ENCODE peak calls at places on chromosome 2, in six cellular contexts. One of them, this sample, is unnamed.

GRCh38 chr2:173972636-173973035 is 7.5 kb upstream of the SP3 start:
- DNase-seq in HepG2: no peak
- DNase-seq in endothelial cell of umbilical vein: no peak
- DNase-seq in WTC11: no peak
- DNase-seq in H1: no peak
- DNase-seq in K562: no peak
- DNase-seq in this sample: peak; percentile 25

GRCh38 chr2:170744248-170745002 is 25.8 kb upstream of the ERICH2 start:
- DNase-seq in HepG2: peak; percentile 81
- DNase-seq in endothelial cell of umbilical vein: no peak
- DNase-seq in WTC11: no peak
- DNase-seq in H1: no peak
- DNase-seq in K562: no peak
- DNase-seq in this sample: peak; percentile 27

GRCh38 chr2:7567646-7568045 is 650.4 kb downstream of the RNF144A start:
- DNase-seq in HepG2: no peak
- DNase-seq in endothelial cell of umbilical vein: no peak
- DNase-seq in WTC11: no peak
- DNase-seq in H1: no peak
- DNase-seq in K562: no peak
- DNase-seq in this sample: no peak

GRCh38 chr2:18299423-18300212 is 260.8 kb downstream of the RDH14 start:
- DNase-seq in HepG2: peak; percentile 71
- DNase-seq in endothelial cell of umbilical vein: peak; percentile 94
- DNase-seq in WTC11: no peak
- DNase-seq in H1: peak; percentile 19
- DNase-seq in K562: no peak
- DNase-seq in this sample: peak; percentile 10

GRCh38 chr2:227602358-227602757 is 3.7 kb downstream of the SCYGR2 start:
- DNase-seq in HepG2: no peak
- DNase-seq in endothelial cell of umbilical vein: no peak
- DNase-seq in WTC11: no peak
- DNase-seq in H1: no peak
- DNase-seq in K562: no peak
- DNase-seq in this sample: no peak

GRCh38 chr2:100321881-100322820 is at the start of gene LONRF2:
- DNase-seq in HepG2: no peak
- DNase-seq in endothelial cell of umbilical vein: no peak
- DNase-seq in WTC11: peak; percentile 43
- DNase-seq in H1: no peak
- DNase-seq in K562: peak; percentile 72
- DNase-seq in this sample: peak; percentile 60

GRCh38 chr2:219286436-219287115 is 7.4 kb downstream of the DNAJB2 start:
- DNase-seq in HepG2: no peak
- DNase-seq in endothelial cell of umbilical vein: no peak
- DNase-seq in WTC11: no peak
- DNase-seq in H1: no peak
- DNase-seq in K562: no peak
- DNase-seq in this sample: no peak

GRCh38 chr2:39403311-39403710 is 33.8 kb downstream of the MAP4K3 start:
- DNase-seq in HepG2: no peak
- DNase-seq in endothelial cell of umbilical vein: no peak
- DNase-seq in WTC11: no peak
- DNase-seq in H1: no peak
- DNase-seq in K562: no peak
- DNase-seq in this sample: no peak

GRCh38 chr2:156687715-156688114 is 251.5 kb downstream of the GPD2 start:
- DNase-seq in HepG2: no peak
- DNase-seq in endothelial cell of umbilical vein: no peak
- DNase-seq in WTC11: no peak
- DNase-seq in H1: no peak
- DNase-seq in K562: no peak
- DNase-seq in this sample: peak; percentile 3

GRCh38 chr2:33373986-33374385 is 102.5 kb upstream of the RASGRP3 start:
- DNase-seq in HepG2: no peak
- DNase-seq in endothelial cell of umbilical vein: no peak
- DNase-seq in WTC11: no peak
- DNase-seq in H1: no peak
- DNase-seq in K562: no peak
- DNase-seq in this sample: no peak

GRCh38 chr2:200763422-200763821 is 48.3 kb upstream of the BZW1 start:
- DNase-seq in HepG2: no peak
- DNase-seq in endothelial cell of umbilical vein: peak; percentile 72
- DNase-seq in WTC11: no peak
- DNase-seq in H1: no peak
- DNase-seq in K562: no peak
- DNase-seq in this sample: no peak

GRCh38 chr2:200758341-200758740 is 53.4 kb upstream of the BZW1 start:
- DNase-seq in HepG2: peak; percentile 80
- DNase-seq in endothelial cell of umbilical vein: no peak
- DNase-seq in WTC11: no peak
- DNase-seq in H1: no peak
- DNase-seq in K562: no peak
- DNase-seq in this sample: no peak

GRCh38 chr2:200762127-200762526 is 49.6 kb upstream of the BZW1 start:
- DNase-seq in HepG2: no peak
- DNase-seq in endothelial cell of umbilical vein: no peak
- DNase-seq in WTC11: no peak
- DNase-seq in H1: no peak
- DNase-seq in K562: no peak
- DNase-seq in this sample: no peak

GRCh38 chr2:200757414-200757813 is 54.3 kb upstream of the BZW1 start:
- DNase-seq in HepG2: no peak
- DNase-seq in endothelial cell of umbilical vein: no peak
- DNase-seq in WTC11: no peak
- DNase-seq in H1: no peak
- DNase-seq in K562: no peak
- DNase-seq in this sample: no peak

DNA sequence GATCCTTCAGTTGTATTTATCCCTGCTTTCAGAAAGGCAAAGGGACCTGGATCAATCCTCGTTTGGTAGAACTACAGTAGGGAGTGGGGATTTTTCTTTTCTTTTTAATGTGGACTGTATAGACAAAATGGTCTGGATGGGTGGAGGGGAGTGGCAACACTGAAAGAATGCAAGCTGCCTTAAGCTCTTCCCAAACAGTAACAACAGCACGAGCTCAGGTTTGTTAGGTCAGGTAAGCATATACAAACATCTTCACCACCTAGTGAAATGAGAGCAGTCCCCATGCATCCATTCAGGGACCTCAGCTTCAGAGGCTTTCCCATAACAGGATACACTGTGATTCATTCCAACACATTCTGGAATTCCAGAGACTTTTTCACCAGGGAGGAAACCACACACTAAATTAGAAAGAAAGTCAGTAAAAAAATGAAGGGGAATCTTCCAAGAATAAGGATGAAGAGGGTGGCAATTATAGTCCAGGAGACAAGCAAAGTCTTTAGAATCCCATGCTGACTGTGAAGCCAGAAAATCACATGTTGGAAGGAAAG is 50.5 kb upstream of the BZW1 start:
- DNase-seq in HepG2: no peak
- DNase-seq in endothelial cell of umbilical vein: peak; percentile 71
- DNase-seq in WTC11: no peak
- DNase-seq in H1: no peak
- DNase-seq in K562: no peak
- DNase-seq in this sample: no peak
- TF ChIP-seq JUN in HepG2: no peak
- TF ChIP-seq JUN in endothelial cell of umbilical vein: peak; percentile 24
- TF ChIP-seq JUN in WTC11: no peak
- TF ChIP-seq JUN in H1: no peak
- TF ChIP-seq JUN in K562: no peak
- TF ChIP-seq JUN in this sample: no peak

GRCh38 chr2:37456479-37456878 is 112.0 kb downstream of the QPCT start:
- DNase-seq in HepG2: no peak
- DNase-seq in endothelial cell of umbilical vein: peak; percentile 43
- DNase-seq in WTC11: no peak
- DNase-seq in H1: no peak
- DNase-seq in K562: no peak
- DNase-seq in this sample: no peak
- TF ChIP-seq JUN in HepG2: no peak
- TF ChIP-seq JUN in endothelial cell of umbilical vein: no peak
- TF ChIP-seq JUN in WTC11: no peak
- TF ChIP-seq JUN in H1: no peak
- TF ChIP-seq JUN in K562: no peak
- TF ChIP-seq JUN in this sample: no peak

GRCh38 chr2:101981484-101981883 is 10.3 kb upstream of the IL1R2 start:
- DNase-seq in HepG2: no peak
- DNase-seq in endothelial cell of umbilical vein: no peak
- DNase-seq in WTC11: no peak
- DNase-seq in H1: no peak
- DNase-seq in K562: no peak
- DNase-seq in this sample: no peak
- TF ChIP-seq JUN in HepG2: no peak
- TF ChIP-seq JUN in endothelial cell of umbilical vein: no peak
- TF ChIP-seq JUN in WTC11: no peak
- TF ChIP-seq JUN in H1: no peak
- TF ChIP-seq JUN in K562: no peak
- TF ChIP-seq JUN in this sample: no peak

DNA sequence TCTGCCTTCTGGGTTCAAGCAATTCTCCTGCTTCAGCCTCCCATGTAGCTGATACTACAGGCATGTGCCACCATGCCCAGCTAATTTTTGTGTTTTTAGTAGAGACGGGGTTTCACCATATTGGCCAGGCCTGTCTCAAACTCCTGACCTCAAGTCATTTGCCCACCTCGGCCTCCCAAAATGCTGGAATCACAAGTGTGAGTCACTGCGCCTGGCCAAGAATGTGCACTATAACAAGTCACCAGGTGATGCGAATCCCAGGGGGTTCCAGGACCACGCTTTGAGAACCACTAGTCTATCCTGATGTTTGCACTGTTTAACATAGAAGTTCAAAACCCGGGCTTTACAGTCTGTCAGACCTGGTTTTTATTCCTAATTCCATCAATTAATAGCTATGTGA is 144.8 kb downstream of the SUCLG1 start:
- DNase-seq in HepG2: no peak
- DNase-seq in endothelial cell of umbilical vein: no peak
- DNase-seq in WTC11: no peak
- DNase-seq in H1: no peak
- DNase-seq in K562: no peak
- DNase-seq in this sample: no peak
- TF ChIP-seq JUN in HepG2: no peak
- TF ChIP-seq JUN in endothelial cell of umbilical vein: no peak
- TF ChIP-seq JUN in WTC11: no peak
- TF ChIP-seq JUN in H1: no peak
- TF ChIP-seq JUN in K562: no peak
- TF ChIP-seq JUN in this sample: no peak

DNA sequence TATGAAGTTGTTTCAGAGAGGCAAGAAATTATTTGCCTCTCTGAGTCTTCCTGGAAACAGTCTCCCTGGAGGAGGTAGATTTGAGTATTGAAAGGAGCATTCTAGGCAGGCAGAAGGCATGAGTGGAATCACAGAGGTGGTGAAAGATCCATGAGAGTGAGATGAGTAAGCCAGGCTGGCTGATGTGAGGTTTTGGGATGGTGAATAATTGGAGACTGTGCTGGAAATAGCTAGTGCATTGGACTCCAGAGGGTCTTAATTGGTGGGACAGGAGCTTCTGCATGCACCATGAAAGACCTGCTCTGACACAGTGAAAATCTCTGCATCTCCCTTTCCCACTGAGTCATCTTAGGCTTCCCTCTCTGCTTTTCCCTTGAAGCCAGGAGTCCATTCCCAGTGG is 46.3 kb downstream of the CDC42EP3 start:
- DNase-seq in HepG2: no peak
- DNase-seq in endothelial cell of umbilical vein: no peak
- DNase-seq in WTC11: no peak
- DNase-seq in H1: no peak
- DNase-seq in K562: no peak
- DNase-seq in this sample: no peak
- TF ChIP-seq JUN in HepG2: no peak
- TF ChIP-seq JUN in endothelial cell of umbilical vein: no peak
- TF ChIP-seq JUN in WTC11: no peak
- TF ChIP-seq JUN in H1: no peak
- TF ChIP-seq JUN in K562: no peak
- TF ChIP-seq JUN in this sample: no peak

DNA sequence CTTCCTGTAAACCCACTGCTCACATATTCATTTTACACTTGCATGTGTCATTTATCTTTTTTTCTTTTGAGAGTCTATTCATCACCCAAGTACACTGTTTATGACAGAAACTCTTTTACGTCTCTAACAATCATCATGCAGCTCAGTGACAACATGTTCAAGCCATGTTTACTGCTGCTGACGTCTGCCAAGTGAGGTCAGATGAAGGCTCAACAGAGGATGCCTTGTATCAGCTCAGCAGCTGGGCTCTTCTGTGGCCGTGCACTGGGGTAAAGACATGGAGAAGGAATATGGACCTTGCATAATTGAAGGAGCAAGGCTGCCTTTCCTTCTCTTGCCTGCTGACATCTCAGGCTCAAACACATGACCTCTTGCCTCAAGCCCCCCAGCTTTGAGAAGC is 99.6 kb downstream of the ADD2 start:
- DNase-seq in HepG2: no peak
- DNase-seq in endothelial cell of umbilical vein: no peak
- DNase-seq in WTC11: no peak
- DNase-seq in H1: no peak
- DNase-seq in K562: no peak
- DNase-seq in this sample: no peak
- TF ChIP-seq JUN in HepG2: no peak
- TF ChIP-seq JUN in endothelial cell of umbilical vein: no peak
- TF ChIP-seq JUN in WTC11: no peak
- TF ChIP-seq JUN in H1: no peak
- TF ChIP-seq JUN in K562: no peak
- TF ChIP-seq JUN in this sample: no peak

DNA sequence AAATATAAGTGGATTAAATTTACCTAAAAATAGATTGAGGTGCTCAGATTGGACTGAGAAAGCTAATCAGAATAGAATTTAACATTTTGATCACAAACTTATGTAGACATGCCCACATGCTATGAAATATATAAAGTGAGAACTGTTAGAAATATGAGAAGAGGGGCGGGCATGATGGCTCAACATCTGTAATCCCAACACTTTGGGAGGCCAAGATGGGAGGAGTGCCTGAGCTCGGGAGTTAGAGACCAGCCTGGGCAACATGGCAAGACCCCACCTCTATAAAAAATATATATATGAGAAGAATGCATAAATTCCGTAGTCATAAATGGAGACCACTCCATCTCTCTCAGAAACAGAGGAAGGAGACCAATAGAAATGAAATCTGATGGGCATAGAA is 25.7 kb downstream of the NTSR2 start:
- DNase-seq in HepG2: no peak
- DNase-seq in endothelial cell of umbilical vein: no peak
- DNase-seq in WTC11: no peak
- DNase-seq in H1: no peak
- DNase-seq in K562: no peak
- DNase-seq in this sample: no peak
- TF ChIP-seq JUN in HepG2: no peak
- TF ChIP-seq JUN in endothelial cell of umbilical vein: no peak
- TF ChIP-seq JUN in WTC11: no peak
- TF ChIP-seq JUN in H1: no peak
- TF ChIP-seq JUN in K562: no peak
- TF ChIP-seq JUN in this sample: no peak